ENCODE peak calls at places on chromosomes 6 and 20, in seven cellular contexts. C is endothelial cell; H is CD4-positive, alpha-beta T cell; Y is Calu3; J is RWPE1; X is PC-3; T is heart left ventricle. B is an unnamed sample.

GRCh38 chr20:45269056-45269455 is 14.7 kb upstream of the SLPI start:
- DNase-seq in T (no peak), Y (no peak), C (no peak), X (no peak), J (no peak), H (no peak), B (no peak)

GRCh38 chr6:156111913-156112312 is 656.3 kb upstream of the NOX3 start:
- DNase-seq in C (no peak), H (no peak), T (no peak), X (no peak), Y (no peak), J (no peak), B (no peak)

GRCh38 chr6:42571611-42572342 is 7.9 kb downstream of the UBR2 start:
- DNase-seq in Y (no peak), X (no peak), H (no peak), J (no peak), T (no peak), C (no peak), B (no peak)

GRCh38 chr20:17614812-17615644 is 45.2 kb downstream of the DSTN start:
- DNase-seq in Y (no peak), H (no peak), T (no peak), X (no peak), J (no peak), C (no peak), B (no peak)

GRCh38 chr6:33375143-33375649 is 16.4 kb upstream of the KIFC1 start:
- DNase-seq in T (peak), J (no peak), C (no peak), Y (peak), X (peak), H (no peak), B (no peak)

GRCh38 chr6:35300848-35301247 is 3.2 kb downstream of the DEF6 start:
- DNase-seq in T (no peak), H (peak), C (no peak), J (no peak), X (no peak), Y (no peak), B (no peak)

GRCh38 chr6:166167801-166168615 is at the start of gene TBXT:
- DNase-seq in J (no peak), X (no peak), Y (no peak), T (no peak), C (peak), H (no peak), B (peak)

GRCh38 chr6:28710466-28711191 is 184.9 kb downstream of the GPX5 start:
- DNase-seq in J (no peak), Y (no peak), T (no peak), X (peak), H (no peak), C (peak), B (no peak)

GRCh38 chr6:87929843-87930288 is 117.8 kb upstream of the SPACA1 start:
- DNase-seq in T (peak), C (peak), J (peak), X (peak), H (peak), Y (peak), B (peak)

GRCh38 chr6:157258878-157259277 is 64.4 kb downstream of the TMEM242 start:
- DNase-seq in C (no peak), X (no peak), T (no peak), J (no peak), Y (no peak), H (no peak), B (no peak)

GRCh38 chr20:42192321-42192720 is 574.1 kb upstream of the CHD6 start:
- DNase-seq in H (no peak), C (no peak), X (no peak), Y (no peak), T (no peak), J (no peak), B (no peak)

GRCh38 chr6:39060467-39061160 is 12.0 kb downstream of the GLP1R start:
- DNase-seq in X (no peak), Y (no peak), H (no peak), J (no peak), C (no peak), T (no peak), B (no peak)

GRCh38 chr6:135013211-135013610 is 41.4 kb downstream of the HBS1L start:
- DNase-seq in X (no peak), T (no peak), C (no peak), Y (no peak), H (no peak), J (no peak), B (no peak)

GRCh38 chr6:87756858-87757257 is 54.8 kb upstream of the AKIRIN2 start:
- DNase-seq in T (peak), C (no peak), H (no peak), X (peak), J (peak), Y (no peak), B (no peak)

GRCh38 chr6:26322645-26323482 is 42.1 kb upstream of the BTN3A2 start:
- DNase-seq in C (peak), J (no peak), T (no peak), H (peak), X (peak), Y (peak), B (no peak)

GRCh38 chr6:143505537-143505936 is 6.0 kb downstream of the FUCA2 start:
- DNase-seq in J (no peak), H (no peak), C (no peak), X (no peak), Y (no peak), T (no peak), B (no peak)

GRCh38 chr6:26328265-26328844 is 36.6 kb upstream of the BTN3A2 start:
- DNase-seq in T (no peak), Y (peak), H (no peak), X (no peak), J (no peak), C (no peak), B (no peak)

GRCh38 chr6:75368151-75368779 is 83.7 kb upstream of the TMEM30A start:
- DNase-seq in X (peak), H (no peak), T (no peak), Y (peak), J (peak), C (peak), B (peak)

GRCh38 chr20:51411867-51412266 is 130.7 kb downstream of the NFATC2 start:
- DNase-seq in J (no peak), H (no peak), T (no peak), Y (no peak), X (no peak), C (no peak), B (no peak)

GRCh38 chr6:39171489-39172376 is 56.7 kb upstream of the SAYSD1 start:
- DNase-seq in X (no peak), Y (no peak), T (no peak), J (no peak), C (no peak), H (no peak), B (no peak)

GRCh38 chr6:83429857-83430605 is 820 bp downstream of the ME1 start:
- DNase-seq in X (peak), J (peak), T (no peak), H (no peak), C (no peak), Y (peak), B (no peak)

GRCh38 chr20:1526896-1527295 is 30.6 kb downstream of the SIRPD start:
- DNase-seq in C (no peak), T (no peak), Y (no peak), J (no peak), H (no peak), X (peak), B (no peak)

GRCh38 chr6:109595998-109596397 is 95.0 kb downstream of the AK9 start:
- DNase-seq in H (no peak), T (no peak), J (peak), X (peak), Y (peak), C (peak), B (no peak)

GRCh38 chr20:39812116-39812515 is 850.0 kb downstream of the DHX35 start:
- DNase-seq in C (no peak), H (no peak), X (no peak), T (no peak), Y (no peak), J (peak), B (no peak)

GRCh38 chr6:52955871-52956270 is 39.2 kb downstream of the GSTA4 start:
- DNase-seq in H (no peak), X (no peak), T (no peak), C (no peak), J (no peak), Y (no peak), B (no peak)

GRCh38 chr6:121090492-121090891 is 243.8 kb downstream of the TBC1D32 start:
- DNase-seq in Y (no peak), J (no peak), C (no peak), X (no peak), H (no peak), T (no peak), B (no peak)

GRCh38 chr20:47922280-47922675 is 137.0 kb upstream of the SULF2 start:
- DNase-seq in T (no peak), Y (peak), J (peak), X (peak), H (no peak), C (no peak), B (no peak)
- TF ChIP-seq CTCF in T (no peak), Y (no peak), J (no peak), X (no peak), H (no peak), C (no peak), B (no peak)

DNA sequence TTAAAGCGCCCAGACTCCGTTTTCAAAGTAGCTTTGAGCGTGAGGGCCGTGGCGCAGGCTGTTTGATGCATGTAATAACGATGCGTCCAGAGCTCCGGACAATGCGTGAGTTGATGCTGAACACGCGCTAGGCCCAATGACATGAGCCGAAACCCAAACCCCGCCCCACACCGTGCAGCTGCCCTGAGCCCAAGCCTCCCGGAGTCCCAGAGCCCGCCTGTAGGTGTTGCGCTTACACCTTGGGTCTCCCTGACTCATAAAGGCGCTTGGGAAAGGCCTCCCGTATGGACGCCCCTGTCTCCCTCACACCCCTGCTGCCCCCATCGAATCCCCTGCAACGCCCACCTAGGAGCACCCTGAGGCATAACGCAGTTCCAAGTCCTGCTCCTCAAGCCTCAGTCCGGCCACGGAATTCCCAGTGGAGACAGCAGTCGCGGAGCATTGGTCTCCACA is 87.6 kb downstream of the ERMARD start:
- DNase-seq in X (no peak), C (peak), T (no peak), Y (no peak), J (no peak), H (no peak), B (no peak)
- TF ChIP-seq CTCF in X (no peak), C (no peak), T (no peak), Y (no peak), J (no peak), H (no peak), B (no peak)

DNA sequence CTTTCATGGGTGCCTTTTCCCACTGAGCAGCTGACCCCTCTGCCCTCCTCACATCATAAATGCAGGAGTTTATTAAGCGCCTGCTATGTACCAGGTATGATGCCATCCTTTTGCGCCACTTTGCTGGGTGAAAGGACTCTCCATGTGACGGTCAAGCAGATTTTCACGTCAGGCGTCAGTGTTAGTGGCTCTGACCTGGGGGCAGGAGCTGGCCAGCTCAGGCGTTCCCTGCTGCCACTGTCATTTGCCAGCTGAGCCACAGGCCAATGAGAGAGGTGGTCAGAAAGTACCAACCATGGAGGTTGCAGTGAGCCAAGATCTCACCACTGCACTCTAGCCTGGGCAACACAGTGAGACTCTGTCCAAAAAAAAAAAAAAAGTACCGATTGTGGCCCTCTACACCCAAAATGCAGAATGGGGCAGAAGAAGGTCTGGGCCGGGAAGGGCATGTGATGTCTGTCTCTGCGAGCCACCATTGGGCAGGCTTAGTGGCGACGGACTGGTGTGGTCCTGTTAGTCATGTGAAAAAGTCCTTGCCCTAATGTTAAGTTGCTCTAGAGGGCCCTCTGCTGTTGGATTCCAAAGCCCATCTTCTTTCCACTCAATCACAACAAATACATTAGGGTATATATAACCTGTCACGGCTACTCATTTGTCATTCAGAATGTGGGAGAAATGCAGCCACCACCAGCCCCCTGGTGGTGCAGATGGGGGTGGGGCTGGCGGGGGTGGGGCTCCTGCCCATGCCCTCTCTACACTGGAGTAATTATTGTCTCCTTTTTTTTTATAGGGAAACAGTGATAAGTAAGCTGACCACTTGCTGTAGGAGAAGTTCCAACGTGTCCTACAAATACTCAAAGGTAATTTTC is 18.4 kb upstream of the SLC22A1 start:
- DNase-seq in C (peak), X (peak), T (no peak), Y (peak), J (peak), H (no peak), B (no peak)
- TF ChIP-seq CTCF in C (peak), X (peak), T (no peak), Y (peak), J (peak), H (no peak), B (peak)

DNA sequence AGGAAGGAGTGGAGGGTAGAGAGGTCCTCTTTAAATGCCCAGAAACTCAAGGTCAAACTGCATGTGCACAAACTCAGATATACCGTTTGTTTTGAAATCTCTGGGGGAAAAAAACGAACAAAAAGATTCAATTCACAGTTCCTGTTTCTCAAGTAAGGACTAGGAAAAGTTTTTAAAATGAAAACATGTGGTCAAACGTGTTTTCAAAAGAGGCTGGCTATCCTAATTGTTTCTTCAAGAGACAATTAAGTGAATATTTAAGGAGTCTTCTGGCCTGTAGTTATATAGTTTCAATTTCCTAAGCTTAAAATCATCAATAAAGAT is 3.1 kb downstream of the RSPO3 start:
- DNase-seq in X (no peak), J (no peak), T (no peak), H (no peak), Y (no peak), C (no peak), B (no peak)
- TF ChIP-seq CTCF in X (no peak), J (no peak), T (no peak), H (no peak), Y (no peak), C (no peak), B (no peak)